ENCODE peak calls at places on chromosomes 5 and 9, in four cellular contexts. I is adipocyte; H is stimulated activated CD8-positive, alpha-beta memory T cell treated with anti-CD3 and anti-CD28 coated beads, Interleukin-2, amount 100 ng/mL, for 1 hour; N is activated naive CD4-positive, alpha-beta T cell treated with Interleukin-2 at 50 U/mL for 16 hours. G is an unnamed sample.

GRCh38 chr5:140216468-140217074 is 41.6 kb downstream of the CYSTM1 start:
- DNase-seq in N (no peak), I (no peak), H (no peak), G (no peak)

GRCh38 chr9:88985616-88986015 is 5.7 kb upstream of the S1PR3 start:
- DNase-seq in I (no peak), H (no peak), N (no peak), G (no peak)

GRCh38 chr5:74241751-74242140 is 398.8 kb downstream of the ENC1 start:
- DNase-seq in N (no peak), H (no peak), I (peak; percentile 11), G (no peak)

GRCh38 chr9:112119225-112120045 is 55.7 kb downstream of the SUSD1 start:
- DNase-seq in H (no peak), N (no peak), I (no peak), G (peak; percentile 7)

GRCh38 chr9:95874303-95874988 is 1.0 kb upstream of the ERCC6L2 start:
- DNase-seq in I (peak; percentile 35), H (no peak), N (no peak), G (no peak)

GRCh38 chr9:129138476-129139232 is 27.4 kb downstream of the PTPA start:
- DNase-seq in I (peak; percentile 66), H (no peak), N (no peak), G (peak; percentile 26)

GRCh38 chr9:124216474-124217176 is 41.1 kb upstream of the NEK6 start:
- DNase-seq in N (peak; percentile 68), I (no peak), H (no peak), G (peak; percentile 81)

GRCh38 chr5:169651526-169651925 is 14.5 kb downstream of the DOCK2 start:
- DNase-seq in I (no peak), H (no peak), N (no peak), G (no peak)

GRCh38 chr9:117314021-117314420 is 100.8 kb downstream of the ASTN2 start:
- DNase-seq in H (no peak), I (no peak), N (no peak), G (no peak)

GRCh38 chr5:45484781-45485180 is 211.4 kb downstream of the HCN1 start:
- DNase-seq in I (no peak), N (no peak), H (no peak), G (no peak)

GRCh38 chr5:72555871-72556270 is 48.7 kb upstream of the ZNF366 start:
- DNase-seq in I (peak; percentile 17), H (no peak), N (no peak), G (no peak)

GRCh38 chr5:138573949-138574670 is 1.1 kb downstream of the HSPA9 start:
- DNase-seq in H (no peak), I (peak; percentile 34), N (no peak), G (no peak)

GRCh38 chr9:126877418-126877817 is 17.0 kb downstream of the ZBTB34 start:
- DNase-seq in N (no peak), H (no peak), I (no peak), G (no peak)

GRCh38 chr5:45694255-45694834 is 1.8 kb downstream of the HCN1 start:
- DNase-seq in H (no peak), I (peak; percentile 1), N (no peak), G (no peak)

GRCh38 chr5:115626444-115626823 is 598 bp upstream of the TMED7 start:
- DNase-seq in N (no peak), H (no peak), I (no peak), G (no peak)

GRCh38 chr9:124257070-124257864 is 482 bp upstream of the NEK6 start:
- DNase-seq in N (peak; percentile 5), H (no peak), I (no peak), G (no peak)